ENCODE peak calls at places on chromosomes 3 and 15, in nine cellular contexts. One of them, this sample, is unnamed. For H3K4me1, the result is how much of the 10 kb centered on the place peaks cover.

GRCh38 chr3:135007622-135008021 is 212.6 kb downstream of the EPHB1 start:
- DNase-seq in left ventricle myocardium inferior: no peak
- DNase-seq in pancreas: no peak
- DNase-seq in OCI-LY7: no peak
- DNase-seq in cardiac muscle cell: no peak
- DNase-seq in A549: no peak
- DNase-seq in SK-N-SH: no peak
- DNase-seq in heart right ventricle: no peak
- DNase-seq in foreskin keratinocyte: peak
- DNase-seq in this sample: no peak

GRCh38 chr3:11989383-11990050 is 14.7 kb upstream of the SYN2 start:
- DNase-seq in left ventricle myocardium inferior: no peak
- DNase-seq in pancreas: no peak
- DNase-seq in OCI-LY7: no peak
- DNase-seq in cardiac muscle cell: no peak
- DNase-seq in A549: no peak
- DNase-seq in SK-N-SH: no peak
- DNase-seq in heart right ventricle: no peak
- DNase-seq in foreskin keratinocyte: no peak
- DNase-seq in this sample: no peak

GRCh38 chr3:155262295-155262694 is 31.2 kb downstream of the STRIT1 start:
- DNase-seq in left ventricle myocardium inferior: no peak
- DNase-seq in pancreas: no peak
- DNase-seq in OCI-LY7: no peak
- DNase-seq in cardiac muscle cell: no peak
- DNase-seq in A549: no peak
- DNase-seq in SK-N-SH: no peak
- DNase-seq in heart right ventricle: no peak
- DNase-seq in foreskin keratinocyte: peak
- DNase-seq in this sample: no peak

GRCh38 chr3:76063019-76063418 is 277.7 kb upstream of the ZNF717 start:
- DNase-seq in left ventricle myocardium inferior: no peak
- DNase-seq in pancreas: no peak
- DNase-seq in OCI-LY7: no peak
- DNase-seq in cardiac muscle cell: peak
- DNase-seq in A549: no peak
- DNase-seq in SK-N-SH: no peak
- DNase-seq in heart right ventricle: no peak
- DNase-seq in foreskin keratinocyte: peak
- DNase-seq in this sample: no peak

GRCh38 chr15:26214290-26214689 is 351.2 kb upstream of the ATP10A start:
- DNase-seq in left ventricle myocardium inferior: no peak
- DNase-seq in pancreas: no peak
- DNase-seq in OCI-LY7: no peak
- DNase-seq in cardiac muscle cell: no peak
- DNase-seq in A549: no peak
- DNase-seq in SK-N-SH: no peak
- DNase-seq in heart right ventricle: no peak
- DNase-seq in foreskin keratinocyte: no peak
- DNase-seq in this sample: no peak

GRCh38 chr3:21920431-21920830 is 169.4 kb upstream of the ZNF385D start:
- DNase-seq in left ventricle myocardium inferior: no peak
- DNase-seq in pancreas: no peak
- DNase-seq in OCI-LY7: no peak
- DNase-seq in cardiac muscle cell: peak
- DNase-seq in A549: no peak
- DNase-seq in SK-N-SH: no peak
- DNase-seq in heart right ventricle: no peak
- DNase-seq in foreskin keratinocyte: peak
- DNase-seq in this sample: no peak

GRCh38 chr15:96316953-96317629 is 13.4 kb upstream of the NR2F2 start:
- DNase-seq in left ventricle myocardium inferior: no peak
- DNase-seq in pancreas: no peak
- DNase-seq in OCI-LY7: no peak
- DNase-seq in cardiac muscle cell: no peak
- DNase-seq in A549: no peak
- DNase-seq in SK-N-SH: no peak
- DNase-seq in heart right ventricle: no peak
- DNase-seq in foreskin keratinocyte: no peak
- DNase-seq in this sample: no peak

GRCh38 chr15:100021653-100022052 is 288.4 kb upstream of the LYSMD4 start:
- DNase-seq in left ventricle myocardium inferior: peak
- DNase-seq in pancreas: no peak
- DNase-seq in OCI-LY7: no peak
- DNase-seq in cardiac muscle cell: no peak
- DNase-seq in A549: no peak
- DNase-seq in SK-N-SH: no peak
- DNase-seq in heart right ventricle: no peak
- DNase-seq in foreskin keratinocyte: no peak
- DNase-seq in this sample: no peak

GRCh38 chr15:68672781-68673205 is 94.0 kb downstream of the CORO2B start:
- DNase-seq in left ventricle myocardium inferior: no peak
- DNase-seq in pancreas: no peak
- DNase-seq in OCI-LY7: peak
- DNase-seq in cardiac muscle cell: peak
- DNase-seq in A549: no peak
- DNase-seq in SK-N-SH: no peak
- DNase-seq in heart right ventricle: no peak
- DNase-seq in foreskin keratinocyte: no peak
- DNase-seq in this sample: peak

GRCh38 chr15:28919201-28919627 is 33.4 kb downstream of the APBA2 start:
- DNase-seq in left ventricle myocardium inferior: no peak
- DNase-seq in pancreas: no peak
- DNase-seq in OCI-LY7: no peak
- DNase-seq in cardiac muscle cell: no peak
- DNase-seq in A549: peak
- DNase-seq in SK-N-SH: no peak
- DNase-seq in heart right ventricle: no peak
- DNase-seq in foreskin keratinocyte: no peak
- DNase-seq in this sample: no peak

GRCh38 chr15:52060511-52060910 is 41.5 kb downstream of the MAPK6 start:
- DNase-seq in left ventricle myocardium inferior: no peak
- DNase-seq in pancreas: no peak
- DNase-seq in OCI-LY7: no peak
- DNase-seq in cardiac muscle cell: no peak
- DNase-seq in A549: no peak
- DNase-seq in SK-N-SH: no peak
- DNase-seq in heart right ventricle: no peak
- DNase-seq in foreskin keratinocyte: no peak
- DNase-seq in this sample: no peak

GRCh38 chr3:10247679-10248183 is 528 bp upstream of the TATDN2 start:
- DNase-seq in left ventricle myocardium inferior: no peak
- DNase-seq in pancreas: no peak
- DNase-seq in OCI-LY7: no peak
- DNase-seq in cardiac muscle cell: no peak
- DNase-seq in A549: no peak
- DNase-seq in SK-N-SH: no peak
- DNase-seq in heart right ventricle: no peak
- DNase-seq in foreskin keratinocyte: no peak
- DNase-seq in this sample: no peak

GRCh38 chr3:169604568-169604967 is 58.9 kb downstream of the MECOM start:
- DNase-seq in left ventricle myocardium inferior: no peak
- DNase-seq in pancreas: no peak
- DNase-seq in OCI-LY7: peak
- DNase-seq in cardiac muscle cell: peak
- DNase-seq in A549: no peak
- DNase-seq in SK-N-SH: no peak
- DNase-seq in heart right ventricle: no peak
- DNase-seq in foreskin keratinocyte: peak
- DNase-seq in this sample: no peak

GRCh38 chr3:46576899-46577298 is 10.8 kb upstream of the LRRC2 start:
- DNase-seq in left ventricle myocardium inferior: no peak
- DNase-seq in pancreas: no peak
- DNase-seq in OCI-LY7: no peak
- DNase-seq in cardiac muscle cell: no peak
- DNase-seq in A549: no peak
- DNase-seq in SK-N-SH: no peak
- DNase-seq in heart right ventricle: no peak
- DNase-seq in foreskin keratinocyte: no peak
- DNase-seq in this sample: no peak

GRCh38 chr3:50518441-50518840 is 15.0 kb upstream of the CACNA2D2 start:
- DNase-seq in left ventricle myocardium inferior: no peak
- DNase-seq in pancreas: no peak
- DNase-seq in OCI-LY7: no peak
- DNase-seq in cardiac muscle cell: no peak
- DNase-seq in A549: no peak
- DNase-seq in SK-N-SH: no peak
- DNase-seq in heart right ventricle: no peak
- DNase-seq in foreskin keratinocyte: no peak
- DNase-seq in this sample: no peak

GRCh38 chr3:24002129-24002528 is 57.0 kb downstream of the NR1D2 start:
- DNase-seq in left ventricle myocardium inferior: no peak
- DNase-seq in pancreas: no peak
- DNase-seq in OCI-LY7: no peak
- DNase-seq in cardiac muscle cell: no peak
- DNase-seq in A549: no peak
- DNase-seq in SK-N-SH: no peak
- DNase-seq in heart right ventricle: no peak
- DNase-seq in foreskin keratinocyte: no peak
- DNase-seq in this sample: no peak

GRCh38 chr3:28247286-28247685 is 5.9 kb downstream of the CMC1 start:
- DNase-seq in left ventricle myocardium inferior: no peak
- DNase-seq in pancreas: no peak
- DNase-seq in OCI-LY7: no peak
- DNase-seq in cardiac muscle cell: no peak
- DNase-seq in A549: no peak
- DNase-seq in SK-N-SH: no peak
- DNase-seq in heart right ventricle: no peak
- DNase-seq in foreskin keratinocyte: no peak
- DNase-seq in this sample: no peak

GRCh38 chr3:53202331-53203015 is 41.5 kb downstream of the PRKCD start:
- DNase-seq in left ventricle myocardium inferior: no peak
- DNase-seq in pancreas: no peak
- DNase-seq in OCI-LY7: no peak
- DNase-seq in cardiac muscle cell: no peak
- DNase-seq in A549: no peak
- DNase-seq in SK-N-SH: no peak
- DNase-seq in heart right ventricle: no peak
- DNase-seq in foreskin keratinocyte: no peak
- DNase-seq in this sample: no peak

GRCh38 chr3:155763870-155764463 is 19.1 kb upstream of the PLCH1 start:
- DNase-seq in left ventricle myocardium inferior: no peak
- DNase-seq in pancreas: no peak
- DNase-seq in OCI-LY7: no peak
- DNase-seq in cardiac muscle cell: no peak
- DNase-seq in A549: no peak
- DNase-seq in SK-N-SH: no peak
- DNase-seq in heart right ventricle: no peak
- DNase-seq in foreskin keratinocyte: no peak
- DNase-seq in this sample: no peak

DNA sequence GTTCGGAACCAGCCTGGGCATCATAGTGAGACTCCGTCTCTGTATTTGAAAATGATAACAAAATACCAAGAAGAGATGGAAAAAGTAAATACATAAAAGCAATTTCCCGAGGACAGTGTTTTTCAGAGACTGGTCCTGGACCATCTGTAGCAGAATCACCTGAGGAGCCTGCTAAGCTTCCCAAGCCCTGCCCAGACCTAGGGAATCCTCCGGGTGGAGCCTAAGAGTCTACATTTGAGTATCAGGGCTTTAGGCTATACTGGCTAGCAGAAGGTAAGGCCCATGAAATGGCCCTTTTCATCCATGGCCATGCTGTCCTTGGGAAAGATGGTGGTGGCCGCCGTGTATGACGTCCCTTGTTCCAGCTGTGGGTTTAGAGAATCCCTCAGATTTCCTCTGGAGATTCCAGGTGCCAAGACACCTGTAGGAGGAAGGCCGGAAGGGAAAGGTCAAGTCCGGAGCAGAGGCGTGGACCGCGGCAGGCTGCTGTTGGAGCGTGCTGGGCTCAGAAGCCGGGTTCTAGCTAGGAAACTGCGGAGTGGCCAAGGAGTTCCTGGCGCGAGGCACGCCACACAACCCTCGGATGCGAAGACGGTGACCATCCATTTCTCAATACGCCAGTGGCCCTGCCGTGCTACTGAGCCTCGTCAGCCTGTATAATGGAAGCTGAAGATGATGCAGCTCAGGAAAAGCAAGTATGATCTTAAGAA is 50.9 kb downstream of the TMEM44 start:
- DNase-seq in left ventricle myocardium inferior: no peak
- DNase-seq in pancreas: no peak
- DNase-seq in OCI-LY7: no peak
- DNase-seq in cardiac muscle cell: no peak
- DNase-seq in A549: no peak
- DNase-seq in SK-N-SH: no peak
- DNase-seq in heart right ventricle: no peak
- DNase-seq in foreskin keratinocyte: no peak
- DNase-seq in this sample: no peak
- H3K4me1 ChIP-seq in left ventricle myocardium inferior: under half
- H3K4me1 ChIP-seq in pancreas: under half
- H3K4me1 ChIP-seq in OCI-LY7: under half
- H3K4me1 ChIP-seq in cardiac muscle cell: under half
- H3K4me1 ChIP-seq in A549: under half
- H3K4me1 ChIP-seq in SK-N-SH: under half
- H3K4me1 ChIP-seq in heart right ventricle: under half
- H3K4me1 ChIP-seq in foreskin keratinocyte: under half
- H3K4me1 ChIP-seq in this sample: under half

DNA sequence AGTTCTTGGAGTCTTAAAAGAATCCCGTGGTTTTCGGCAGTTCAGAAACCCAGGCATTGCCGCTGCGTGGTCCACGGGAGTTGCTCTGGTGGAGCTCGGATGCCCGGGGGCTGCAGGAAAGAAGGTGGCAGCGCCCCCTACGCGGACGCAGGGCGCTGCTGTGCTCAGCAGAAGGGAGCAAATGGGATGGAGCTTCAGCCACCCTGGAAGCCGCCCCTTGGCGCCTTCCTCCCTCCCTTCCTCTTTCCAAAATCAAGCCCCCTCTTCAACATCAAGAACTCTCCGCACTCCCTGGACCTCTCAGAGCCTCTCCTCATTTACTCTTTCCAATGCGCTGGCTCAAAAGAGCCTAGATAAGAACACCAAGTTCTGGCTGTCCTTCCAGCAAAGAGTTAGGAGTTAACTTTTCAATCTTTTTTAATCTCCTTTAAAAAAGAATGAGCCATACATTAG is 880 bp upstream of the CHRNA7 start:
- DNase-seq in left ventricle myocardium inferior: no peak
- DNase-seq in pancreas: no peak
- DNase-seq in OCI-LY7: no peak
- DNase-seq in cardiac muscle cell: peak
- DNase-seq in A549: peak
- DNase-seq in SK-N-SH: peak
- DNase-seq in heart right ventricle: no peak
- DNase-seq in foreskin keratinocyte: peak
- DNase-seq in this sample: no peak
- TF ChIP-seq CTCF in left ventricle myocardium inferior: peak
- TF ChIP-seq CTCF in pancreas: peak
- TF ChIP-seq CTCF in OCI-LY7: no peak
- TF ChIP-seq CTCF in cardiac muscle cell: peak
- TF ChIP-seq CTCF in A549: peak
- TF ChIP-seq CTCF in SK-N-SH: peak
- TF ChIP-seq CTCF in heart right ventricle: peak
- TF ChIP-seq CTCF in foreskin keratinocyte: peak
- TF ChIP-seq CTCF in this sample: no peak

GRCh38 chr3:31581660-31582059 is 48.9 kb downstream of the STT3B start:
- DNase-seq in left ventricle myocardium inferior: no peak
- DNase-seq in pancreas: no peak
- DNase-seq in OCI-LY7: no peak
- DNase-seq in cardiac muscle cell: no peak
- DNase-seq in A549: no peak
- DNase-seq in SK-N-SH: no peak
- DNase-seq in heart right ventricle: no peak
- DNase-seq in foreskin keratinocyte: no peak
- DNase-seq in this sample: no peak
- H3K27ac ChIP-seq in left ventricle myocardium inferior: peak
- H3K27ac ChIP-seq in pancreas: no peak
- H3K27ac ChIP-seq in OCI-LY7: no peak
- H3K27ac ChIP-seq in cardiac muscle cell: no peak
- H3K27ac ChIP-seq in A549: no peak
- H3K27ac ChIP-seq in SK-N-SH: no peak
- H3K27ac ChIP-seq in heart right ventricle: peak
- H3K27ac ChIP-seq in foreskin keratinocyte: no peak
- H3K27ac ChIP-seq in this sample: no peak

GRCh38 chr15:31347981-31348803 is 21.6 kb downstream of the KLF13 start:
- DNase-seq in left ventricle myocardium inferior: peak
- DNase-seq in pancreas: no peak
- DNase-seq in OCI-LY7: no peak
- DNase-seq in cardiac muscle cell: no peak
- DNase-seq in A549: no peak
- DNase-seq in SK-N-SH: no peak
- DNase-seq in heart right ventricle: no peak
- DNase-seq in foreskin keratinocyte: no peak
- DNase-seq in this sample: no peak
- H3K4me1 ChIP-seq in left ventricle myocardium inferior: half or more
- H3K4me1 ChIP-seq in pancreas: under half
- H3K4me1 ChIP-seq in OCI-LY7: half or more
- H3K4me1 ChIP-seq in cardiac muscle cell: under half
- H3K4me1 ChIP-seq in A549: under half
- H3K4me1 ChIP-seq in SK-N-SH: half or more
- H3K4me1 ChIP-seq in heart right ventricle: half or more
- H3K4me1 ChIP-seq in foreskin keratinocyte: under half
- H3K4me1 ChIP-seq in this sample: under half